ENCODE peak calls at places on chromosomes 11 and 22, in seven cellular contexts. H is tibial artery; U is stimulated activated CD4-positive, alpha-beta T cell treated with anti-CD3 and anti-CD28 coated beads, Interleukin-15, amount 100 ng/mL, for 24 hours; V is activated CD4-positive, alpha-beta T cell treated with anti-CD3 and anti-CD28 coated beads, Interleukin-2, amount 50 U/mL, for 48 hours; W is activated CD8-positive, alpha-beta T cell treated with anti-CD3 and anti-CD28 coated beads for 36 hours; D is nephron progenitor cell; T is amniotic epithelial cell. A is an unnamed sample.

GRCh38 chr11:121936781-121937447 is 179.1 kb downstream of the BLID start:
- DNase-seq in H (no peak), U (no peak), V (no peak), W (no peak), D (no peak), T (peak; percentile 74), A (no peak)

GRCh38 chr11:43567396-43567975 is 113.1 kb upstream of the HSD17B12 start:
- DNase-seq in H (no peak), U (no peak), V (no peak), W (no peak), D (no peak), T (peak; percentile 48), A (peak; percentile 55)

GRCh38 chr22:36986242-36986821 is 32.9 kb downstream of the TST start:
- DNase-seq in H (no peak), U (peak; percentile 73), V (peak; percentile 74), W (peak; percentile 82), D (peak; percentile 44), T (no peak), A (peak; percentile 67)

GRCh38 chr11:67422894-67423293 is 5.4 kb upstream of the RPS6KB2 start:
- DNase-seq in H (no peak), U (no peak), V (no peak), W (no peak), D (no peak), T (no peak), A (no peak)

GRCh38 chr22:46635756-46636155 is 15.6 kb downstream of the GRAMD4 start:
- DNase-seq in H (no peak), U (no peak), V (no peak), W (no peak), D (peak; percentile 35), T (no peak), A (no peak)

GRCh38 chr11:23585700-23586099 is 725.4 kb upstream of the CCDC179 start:
- DNase-seq in H (no peak), U (no peak), V (no peak), W (no peak), D (no peak), T (no peak), A (no peak)

GRCh38 chr22:37431811-37432707 is 4.8 kb upstream of the ELFN2 start:
- DNase-seq in H (no peak), U (peak; percentile 72), V (peak; percentile 58), W (peak; percentile 80), D (no peak), T (peak; percentile 99), A (peak; percentile 84)

GRCh38 chr11:723120-723883 is 17.3 kb downstream of the EPS8L2 start:
- DNase-seq in H (no peak), U (peak; percentile 59), V (no peak), W (peak; percentile 77), D (no peak), T (peak; percentile 57), A (peak; percentile 72)

GRCh38 chr11:70020336-70021214 is 57.5 kb upstream of the ANO1 start:
- DNase-seq in H (no peak), U (no peak), V (no peak), W (no peak), D (no peak), T (no peak), A (no peak)

GRCh38 chr11:13207665-13208594 is 69.7 kb upstream of the BMAL1 start:
- DNase-seq in H (peak; percentile 31), U (peak; percentile 21), V (no peak), W (peak; percentile 15), D (no peak), T (peak; percentile 96), A (peak; percentile 81)

GRCh38 chr11:115297330-115297729 is 206.9 kb downstream of the CADM1 start:
- DNase-seq in H (no peak), U (no peak), V (no peak), W (no peak), D (no peak), T (no peak), A (no peak)

GRCh38 chr11:102800774-102801173 is 2.8 kb upstream of the MMP1 start:
- DNase-seq in H (no peak), U (no peak), V (no peak), W (no peak), D (no peak), T (peak; percentile 35), A (no peak)

GRCh38 chr22:48402591-48403031 is 1425.1 kb downstream of the BRD1 start:
- DNase-seq in H (no peak), U (no peak), V (no peak), W (no peak), D (no peak), T (no peak), A (no peak)

GRCh38 chr11:14578551-14578956 is 58.4 kb upstream of the PSMA1 start:
- DNase-seq in H (no peak), U (peak; percentile 40), V (peak; percentile 14), W (peak; percentile 73), D (no peak), T (peak; percentile 81), A (peak; percentile 91)

GRCh38 chr11:33610903-33611302 is 89.7 kb downstream of the C11orf91 start:
- DNase-seq in H (no peak), U (no peak), V (no peak), W (no peak), D (no peak), T (no peak), A (no peak)

GRCh38 chr11:83656931-83657330 is 370.8 kb upstream of the CCDC90B start:
- DNase-seq in H (no peak), U (no peak), V (no peak), W (no peak), D (no peak), T (no peak), A (no peak)

A was measured in NB4.